ENCODE peak calls at places on chromosomes 5 and 9, in four cellular contexts. One of them, this sample, is unnamed.

GRCh38 chr5:82549263-82549662 is 271.1 kb upstream of the RPS23 start:
- DNase-seq in mammary epithelial cell: no peak
- DNase-seq in activated gamma-delta T cell treated with anti-CD3 and anti-CD28 coated beads, Interleukin-2, amount 50 U/mL, for 16 hours: no peak
- DNase-seq in right cardiac atrium: no peak
- DNase-seq in this sample: no peak

GRCh38 chr5:35478856-35479682 is 138.6 kb upstream of the SPEF2 start:
- DNase-seq in mammary epithelial cell: peak
- DNase-seq in activated gamma-delta T cell treated with anti-CD3 and anti-CD28 coated beads, Interleukin-2, amount 50 U/mL, for 16 hours: no peak
- DNase-seq in right cardiac atrium: no peak
- DNase-seq in this sample: no peak

GRCh38 chr9:21752003-21752402 is 50.4 kb upstream of the MTAP start:
- DNase-seq in mammary epithelial cell: no peak
- DNase-seq in activated gamma-delta T cell treated with anti-CD3 and anti-CD28 coated beads, Interleukin-2, amount 50 U/mL, for 16 hours: no peak
- DNase-seq in right cardiac atrium: no peak
- DNase-seq in this sample: no peak

GRCh38 chr5:149775785-149776184 is 45.7 kb downstream of the PPARGC1B start:
- DNase-seq in mammary epithelial cell: peak
- DNase-seq in activated gamma-delta T cell treated with anti-CD3 and anti-CD28 coated beads, Interleukin-2, amount 50 U/mL, for 16 hours: no peak
- DNase-seq in right cardiac atrium: no peak
- DNase-seq in this sample: no peak

GRCh38 chr5:142698447-142698846 is 12.6 kb upstream of the FGF1 start:
- DNase-seq in mammary epithelial cell: no peak
- DNase-seq in activated gamma-delta T cell treated with anti-CD3 and anti-CD28 coated beads, Interleukin-2, amount 50 U/mL, for 16 hours: no peak
- DNase-seq in right cardiac atrium: no peak
- DNase-seq in this sample: no peak

GRCh38 chr9:97367729-97368128 is 44.2 kb upstream of the TDRD7 start:
- DNase-seq in mammary epithelial cell: no peak
- DNase-seq in activated gamma-delta T cell treated with anti-CD3 and anti-CD28 coated beads, Interleukin-2, amount 50 U/mL, for 16 hours: no peak
- DNase-seq in right cardiac atrium: no peak
- DNase-seq in this sample: no peak

GRCh38 chr9:106798021-106798799 is 64.8 kb upstream of the ZNF462 start:
- DNase-seq in mammary epithelial cell: no peak
- DNase-seq in activated gamma-delta T cell treated with anti-CD3 and anti-CD28 coated beads, Interleukin-2, amount 50 U/mL, for 16 hours: no peak
- DNase-seq in right cardiac atrium: no peak
- DNase-seq in this sample: no peak

GRCh38 chr5:88708021-88708420 is 175.0 kb downstream of the MEF2C start:
- DNase-seq in mammary epithelial cell: no peak
- DNase-seq in activated gamma-delta T cell treated with anti-CD3 and anti-CD28 coated beads, Interleukin-2, amount 50 U/mL, for 16 hours: no peak
- DNase-seq in right cardiac atrium: no peak
- DNase-seq in this sample: no peak

GRCh38 chr5:103569313-103570060 is 6.9 kb upstream of the NUDT12 start:
- DNase-seq in mammary epithelial cell: no peak
- DNase-seq in activated gamma-delta T cell treated with anti-CD3 and anti-CD28 coated beads, Interleukin-2, amount 50 U/mL, for 16 hours: no peak
- DNase-seq in right cardiac atrium: no peak
- DNase-seq in this sample: no peak

GRCh38 chr9:19255821-19256220 is 25.3 kb downstream of the DENND4C start:
- DNase-seq in mammary epithelial cell: no peak
- DNase-seq in activated gamma-delta T cell treated with anti-CD3 and anti-CD28 coated beads, Interleukin-2, amount 50 U/mL, for 16 hours: no peak
- DNase-seq in right cardiac atrium: no peak
- DNase-seq in this sample: no peak

GRCh38 chr5:57549546-57549945 is 66.9 kb upstream of the ACTBL2 start:
- DNase-seq in mammary epithelial cell: no peak
- DNase-seq in activated gamma-delta T cell treated with anti-CD3 and anti-CD28 coated beads, Interleukin-2, amount 50 U/mL, for 16 hours: no peak
- DNase-seq in right cardiac atrium: no peak
- DNase-seq in this sample: no peak

GRCh38 chr5:137570070-137570469 is 70.9 kb upstream of the SPOCK1 start:
- DNase-seq in mammary epithelial cell: no peak
- DNase-seq in activated gamma-delta T cell treated with anti-CD3 and anti-CD28 coated beads, Interleukin-2, amount 50 U/mL, for 16 hours: no peak
- DNase-seq in right cardiac atrium: no peak
- DNase-seq in this sample: no peak

GRCh38 chr9:121059998-121060636 is 10.0 kb upstream of the C5 start:
- DNase-seq in mammary epithelial cell: peak
- DNase-seq in activated gamma-delta T cell treated with anti-CD3 and anti-CD28 coated beads, Interleukin-2, amount 50 U/mL, for 16 hours: no peak
- DNase-seq in right cardiac atrium: no peak
- DNase-seq in this sample: no peak

GRCh38 chr9:126307306-126308061 is 19.1 kb upstream of the MVB12B start:
- DNase-seq in mammary epithelial cell: no peak
- DNase-seq in activated gamma-delta T cell treated with anti-CD3 and anti-CD28 coated beads, Interleukin-2, amount 50 U/mL, for 16 hours: no peak
- DNase-seq in right cardiac atrium: no peak
- DNase-seq in this sample: no peak

GRCh38 chr5:131286400-131286715 is 22.5 kb downstream of the CDC42SE2 start:
- DNase-seq in mammary epithelial cell: no peak
- DNase-seq in activated gamma-delta T cell treated with anti-CD3 and anti-CD28 coated beads, Interleukin-2, amount 50 U/mL, for 16 hours: no peak
- DNase-seq in right cardiac atrium: no peak
- DNase-seq in this sample: no peak

GRCh38 chr9:130039504-130040147 is 3.4 kb downstream of the FNBP1 start:
- DNase-seq in mammary epithelial cell: no peak
- DNase-seq in activated gamma-delta T cell treated with anti-CD3 and anti-CD28 coated beads, Interleukin-2, amount 50 U/mL, for 16 hours: no peak
- DNase-seq in right cardiac atrium: no peak
- DNase-seq in this sample: no peak

GRCh38 chr5:52692039-52692438 is 95.7 kb upstream of the ITGA1 start:
- DNase-seq in mammary epithelial cell: no peak
- DNase-seq in activated gamma-delta T cell treated with anti-CD3 and anti-CD28 coated beads, Interleukin-2, amount 50 U/mL, for 16 hours: no peak
- DNase-seq in right cardiac atrium: no peak
- DNase-seq in this sample: no peak

GRCh38 chr5:148651528-148651927 is 2.8 kb downstream of the HTR4 start:
- DNase-seq in mammary epithelial cell: no peak
- DNase-seq in activated gamma-delta T cell treated with anti-CD3 and anti-CD28 coated beads, Interleukin-2, amount 50 U/mL, for 16 hours: no peak
- DNase-seq in right cardiac atrium: no peak
- DNase-seq in this sample: no peak

GRCh38 chr5:95973793-95974325 is 12.2 kb upstream of the ELL2 start:
- DNase-seq in mammary epithelial cell: no peak
- DNase-seq in activated gamma-delta T cell treated with anti-CD3 and anti-CD28 coated beads, Interleukin-2, amount 50 U/mL, for 16 hours: no peak
- DNase-seq in right cardiac atrium: no peak
- DNase-seq in this sample: peak

GRCh38 chr5:148730272-148730954 is 76.1 kb upstream of the HTR4 start:
- DNase-seq in mammary epithelial cell: peak
- DNase-seq in activated gamma-delta T cell treated with anti-CD3 and anti-CD28 coated beads, Interleukin-2, amount 50 U/mL, for 16 hours: no peak
- DNase-seq in right cardiac atrium: no peak
- DNase-seq in this sample: no peak

GRCh38 chr5:159182691-159183090 is 26.7 kb downstream of the RNF145 start:
- DNase-seq in mammary epithelial cell: no peak
- DNase-seq in activated gamma-delta T cell treated with anti-CD3 and anti-CD28 coated beads, Interleukin-2, amount 50 U/mL, for 16 hours: no peak
- DNase-seq in right cardiac atrium: no peak
- DNase-seq in this sample: no peak

GRCh38 chr5:120463991-120464626 is at the start of gene PRR16:
- DNase-seq in mammary epithelial cell: peak
- DNase-seq in activated gamma-delta T cell treated with anti-CD3 and anti-CD28 coated beads, Interleukin-2, amount 50 U/mL, for 16 hours: no peak
- DNase-seq in right cardiac atrium: peak
- DNase-seq in this sample: no peak

GRCh38 chr5:160213537-160213936 is 15.8 kb upstream of the FABP6 start:
- DNase-seq in mammary epithelial cell: no peak
- DNase-seq in activated gamma-delta T cell treated with anti-CD3 and anti-CD28 coated beads, Interleukin-2, amount 50 U/mL, for 16 hours: no peak
- DNase-seq in right cardiac atrium: no peak
- DNase-seq in this sample: no peak

GRCh38 chr5:1208743-1209551 is 7.6 kb downstream of the SLC6A19 start:
- DNase-seq in mammary epithelial cell: no peak
- DNase-seq in activated gamma-delta T cell treated with anti-CD3 and anti-CD28 coated beads, Interleukin-2, amount 50 U/mL, for 16 hours: no peak
- DNase-seq in right cardiac atrium: peak
- DNase-seq in this sample: no peak

GRCh38 chr9:21160178-21160577 is 6.3 kb downstream of the IFNA21 start:
- DNase-seq in mammary epithelial cell: peak
- DNase-seq in activated gamma-delta T cell treated with anti-CD3 and anti-CD28 coated beads, Interleukin-2, amount 50 U/mL, for 16 hours: no peak
- DNase-seq in right cardiac atrium: no peak
- DNase-seq in this sample: peak

GRCh38 chr5:66440202-66440680 is 156.0 kb upstream of the MAST4 start:
- DNase-seq in mammary epithelial cell: peak
- DNase-seq in activated gamma-delta T cell treated with anti-CD3 and anti-CD28 coated beads, Interleukin-2, amount 50 U/mL, for 16 hours: no peak
- DNase-seq in right cardiac atrium: peak
- DNase-seq in this sample: no peak

GRCh38 chr5:97624861-97625260 is 441.8 kb upstream of the RIOK2 start:
- DNase-seq in mammary epithelial cell: no peak
- DNase-seq in activated gamma-delta T cell treated with anti-CD3 and anti-CD28 coated beads, Interleukin-2, amount 50 U/mL, for 16 hours: no peak
- DNase-seq in right cardiac atrium: no peak
- DNase-seq in this sample: no peak

GRCh38 chr5:11894992-11895391 is 9.3 kb downstream of the CTNND2 start:
- DNase-seq in mammary epithelial cell: no peak
- DNase-seq in activated gamma-delta T cell treated with anti-CD3 and anti-CD28 coated beads, Interleukin-2, amount 50 U/mL, for 16 hours: no peak
- DNase-seq in right cardiac atrium: no peak
- DNase-seq in this sample: no peak

GRCh38 chr9:116767219-116767618 is 80.1 kb downstream of the TRIM32 start:
- DNase-seq in mammary epithelial cell: no peak
- DNase-seq in activated gamma-delta T cell treated with anti-CD3 and anti-CD28 coated beads, Interleukin-2, amount 50 U/mL, for 16 hours: no peak
- DNase-seq in right cardiac atrium: no peak
- DNase-seq in this sample: no peak

GRCh38 chr9:87149794-87150193 is 202.5 kb upstream of the GAS1 start:
- DNase-seq in mammary epithelial cell: no peak
- DNase-seq in activated gamma-delta T cell treated with anti-CD3 and anti-CD28 coated beads, Interleukin-2, amount 50 U/mL, for 16 hours: no peak
- DNase-seq in right cardiac atrium: no peak
- DNase-seq in this sample: no peak

GRCh38 chr5:15620501-15620900 is 120.5 kb downstream of the FBXL7 start:
- DNase-seq in mammary epithelial cell: no peak
- DNase-seq in activated gamma-delta T cell treated with anti-CD3 and anti-CD28 coated beads, Interleukin-2, amount 50 U/mL, for 16 hours: no peak
- DNase-seq in right cardiac atrium: peak
- DNase-seq in this sample: no peak

GRCh38 chr5:157463621-157464407 is 3.8 kb downstream of the NIPAL4 start:
- DNase-seq in mammary epithelial cell: peak
- DNase-seq in activated gamma-delta T cell treated with anti-CD3 and anti-CD28 coated beads, Interleukin-2, amount 50 U/mL, for 16 hours: no peak
- DNase-seq in right cardiac atrium: no peak
- DNase-seq in this sample: no peak

GRCh38 chr5:180072556-180072955 is 997 bp upstream of the RNF130 start:
- DNase-seq in mammary epithelial cell: no peak
- DNase-seq in activated gamma-delta T cell treated with anti-CD3 and anti-CD28 coated beads, Interleukin-2, amount 50 U/mL, for 16 hours: no peak
- DNase-seq in right cardiac atrium: peak
- DNase-seq in this sample: no peak

GRCh38 chr5:178588769-178589168 is 1.4 kb downstream of the COL23A1 start:
- DNase-seq in mammary epithelial cell: no peak
- DNase-seq in activated gamma-delta T cell treated with anti-CD3 and anti-CD28 coated beads, Interleukin-2, amount 50 U/mL, for 16 hours: no peak
- DNase-seq in right cardiac atrium: no peak
- DNase-seq in this sample: no peak

This sample was measured in NK-92 treated with Interleukin-12 subunit alpha and Interleukin-12 subunit beta, amount 100 ng/mL, for 24 hours.